ENCODE peak calls at places on chromosome 6, in nine cellular contexts. G is sigmoid colon; Y is spleen; Z is CD8-positive, alpha-beta T cell; V is astrocyte of the spinal cord; A is MCF 10A; E is epithelial cell of esophagus; C is cardiac muscle cell; O is WTC11. M is an unnamed sample.

GRCh38 chr6:6509304-6509703 is 79.2 kb upstream of the LY86 start:
- DNase-seq in Z (no peak), C (no peak), G (no peak), A (no peak), Y (no peak), E (no peak), V (no peak), O (no peak), M (no peak)

GRCh38 chr6:53461041-53461656 is 83.8 kb downstream of the GCLC start:
- DNase-seq in E (no peak), G (no peak), V (no peak), C (no peak), O (no peak), A (peak; percentile 36), Z (no peak), Y (no peak), M (no peak)

GRCh38 chr6:88702956-88703556 is 260.4 kb downstream of the RNGTT start:
- DNase-seq in O (no peak), Z (no peak), E (no peak), V (no peak), G (no peak), C (no peak), Y (no peak), A (no peak), M (no peak)

GRCh38 chr6:31763617-31763940 is 1.1 kb downstream of the SAPCD1 start:
- DNase-seq in Y (no peak), V (peak; percentile 37), G (no peak), Z (no peak), E (peak; percentile 29), C (no peak), O (peak; percentile 33), A (peak; percentile 26), M (no peak)

GRCh38 chr6:89145461-89145961 is 344 bp upstream of the PM20D2 start:
- DNase-seq in G (no peak), V (peak; percentile 41), O (no peak), Y (no peak), A (peak; percentile 43), C (no peak), E (peak; percentile 45), Z (no peak), M (no peak)

GRCh38 chr6:13428528-13429405 is 58.6 kb downstream of the GFOD1 start:
- DNase-seq in A (no peak), G (no peak), O (peak; percentile 29), C (no peak), E (no peak), V (no peak), Y (peak; percentile 75), Z (no peak), M (no peak)

GRCh38 chr6:131733376-131734016 is 22.7 kb upstream of the CTAGE9 start:
- DNase-seq in Y (no peak), Z (no peak), V (peak; percentile 96), A (peak; percentile 56), G (no peak), O (no peak), C (no peak), E (no peak), M (no peak)

GRCh38 chr6:56282391-56282790 is 35.0 kb upstream of the COL21A1 start:
- DNase-seq in V (no peak), E (no peak), Z (no peak), C (no peak), Y (no peak), G (no peak), A (no peak), O (no peak), M (no peak)

GRCh38 chr6:148239215-148239614 is 103.4 kb upstream of the SASH1 start:
- DNase-seq in V (no peak), E (peak; percentile 47), Y (no peak), G (no peak), Z (no peak), O (no peak), A (no peak), C (no peak), M (no peak)

GRCh38 chr6:148240463-148240845 is 102.2 kb upstream of the SASH1 start:
- DNase-seq in Z (no peak), G (no peak), V (peak; percentile 55), E (no peak), Y (no peak), C (no peak), A (no peak), O (no peak), M (no peak)

GRCh38 chr6:148238713-148239112 is 103.9 kb upstream of the SASH1 start:
- DNase-seq in E (no peak), Y (no peak), V (no peak), Z (no peak), G (no peak), O (no peak), C (no peak), A (no peak), M (no peak)

GRCh38 chr6:148240866-148241477 is 101.7 kb upstream of the SASH1 start:
- DNase-seq in A (no peak), Z (no peak), G (no peak), V (no peak), O (no peak), C (no peak), E (peak; percentile 11), Y (no peak), M (no peak)

DNA sequence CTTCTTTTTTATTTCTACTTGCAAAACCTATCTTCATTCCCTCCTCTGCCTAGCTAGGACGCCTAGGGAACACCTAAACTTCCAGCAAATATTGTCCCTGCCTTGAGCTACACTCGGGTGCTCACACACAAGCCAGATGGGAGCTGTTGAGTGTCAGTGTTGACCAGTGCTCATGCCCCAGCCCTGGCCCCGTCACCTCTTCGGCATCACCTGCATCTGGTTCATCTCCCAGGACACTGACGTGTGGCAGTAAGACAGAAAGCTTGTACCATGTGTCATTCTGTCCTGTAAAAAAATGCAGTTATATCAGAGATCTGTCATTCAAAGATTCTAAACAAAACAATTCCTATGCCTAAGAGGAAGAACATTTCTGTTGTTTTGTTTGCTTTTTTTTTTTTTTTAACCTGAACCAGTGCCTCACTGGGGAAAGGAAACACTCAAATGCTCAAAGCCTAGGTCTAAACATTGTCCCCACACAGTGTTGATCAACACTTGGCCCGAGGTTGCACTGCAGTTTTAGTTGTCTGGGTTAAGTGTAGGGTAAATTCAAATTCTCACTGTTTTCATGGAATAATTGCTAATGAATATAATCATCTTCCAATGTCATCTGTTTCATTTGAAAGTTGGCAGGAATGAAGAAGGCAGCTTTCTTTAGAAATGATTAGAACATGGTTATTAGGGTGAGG is 102.7 kb upstream of the SASH1 start:
- DNase-seq in Y (no peak), A (no peak), G (no peak), O (no peak), Z (no peak), C (peak; percentile 36), E (peak; percentile 12), V (no peak), M (no peak)
- TF ChIP-seq CTCF in Y (no peak), A (no peak), G (no peak), O (no peak), Z (no peak), C (no peak), E (no peak), V (no peak), M (no peak)

DNA sequence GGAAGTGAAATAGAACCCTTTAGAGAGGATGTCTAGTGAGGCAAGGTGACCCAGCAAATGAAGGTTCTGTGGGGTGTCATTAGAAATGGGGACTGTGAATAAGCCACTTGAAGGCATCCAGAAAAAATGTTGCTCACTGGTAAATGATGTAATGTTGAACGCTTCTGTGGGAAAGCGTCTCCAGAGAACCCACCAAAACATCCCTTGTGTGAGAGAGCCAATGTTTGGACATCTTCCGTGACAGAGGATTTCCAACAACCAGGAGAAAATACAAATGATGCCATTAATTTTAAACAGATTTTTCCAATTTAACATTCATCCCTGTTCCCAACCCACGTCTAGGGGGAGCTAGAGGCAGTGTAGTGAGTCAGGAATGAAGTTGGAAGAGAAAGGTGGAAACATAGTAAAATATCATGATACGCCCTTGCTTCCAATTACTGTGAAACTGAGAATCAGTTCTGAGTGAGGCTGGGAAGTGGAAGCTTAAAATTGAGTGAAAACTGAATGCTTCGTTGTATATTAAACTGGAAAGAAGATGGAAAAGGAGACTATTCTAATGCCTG is 584.2 kb downstream of the CD109 start:
- DNase-seq in O (no peak), E (no peak), G (no peak), Y (no peak), Z (no peak), A (peak; percentile 6), V (no peak), C (no peak), M (no peak)
- TF ChIP-seq CTCF in O (no peak), E (peak; percentile 31), G (no peak), Y (no peak), Z (no peak), A (peak; percentile 9), V (peak; percentile 7), C (peak; percentile 30), M (peak; percentile 24)

GRCh38 chr6:24454452-24454851 is 34.9 kb downstream of the GPLD1 start:
- DNase-seq in E (no peak), O (no peak), Z (no peak), A (no peak), C (no peak), G (no peak), V (no peak), Y (no peak), M (no peak)

GRCh38 chr6:24453921-24454320 is 35.5 kb downstream of the GPLD1 start:
- DNase-seq in Z (no peak), E (no peak), C (no peak), O (no peak), A (no peak), V (no peak), G (no peak), Y (no peak), M (no peak)

GRCh38 chr6:24451581-24452041 is 37.8 kb downstream of the GPLD1 start:
- DNase-seq in G (no peak), E (peak; percentile 33), O (no peak), Y (no peak), Z (no peak), A (no peak), V (no peak), C (no peak), M (no peak)

GRCh38 chr6:24458134-24458533 is 31.2 kb downstream of the GPLD1 start:
- DNase-seq in O (no peak), Y (no peak), C (no peak), V (no peak), G (no peak), E (peak; percentile 72), Z (no peak), A (peak; percentile 81), M (no peak)

DNA sequence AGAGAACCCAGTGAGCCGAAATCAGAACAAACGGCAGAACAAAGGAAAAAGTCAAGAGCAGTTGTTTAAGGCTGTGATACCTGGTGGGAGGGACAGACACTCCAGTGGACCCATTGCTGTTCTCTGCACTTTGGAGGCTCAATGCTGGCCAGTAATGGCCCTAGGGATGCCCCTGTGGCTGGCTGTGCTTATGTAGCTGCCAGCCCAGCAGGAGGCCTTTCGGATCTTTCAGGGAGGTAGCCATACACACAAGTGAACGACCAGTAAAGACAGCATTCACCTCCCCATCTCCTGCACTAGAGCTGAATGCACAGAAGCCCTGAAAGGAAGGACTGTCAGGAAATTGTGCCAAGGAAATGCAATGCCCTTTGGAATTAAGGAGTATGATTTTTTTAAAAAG is 34.3 kb downstream of the GPLD1 start:
- DNase-seq in G (no peak), Y (no peak), Z (no peak), E (no peak), A (no peak), V (no peak), C (no peak), O (no peak), M (no peak)
- TF ChIP-seq CTCF in G (no peak), Y (no peak), Z (no peak), E (no peak), A (no peak), V (no peak), C (no peak), O (no peak), M (no peak)

GRCh38 chr6:126123226-126123625 is 136.9 kb downstream of the TRMT11 start:
- DNase-seq in G (no peak), E (no peak), V (no peak), O (no peak), A (no peak), Y (no peak), C (peak; percentile 61), Z (no peak), M (no peak)

DNA sequence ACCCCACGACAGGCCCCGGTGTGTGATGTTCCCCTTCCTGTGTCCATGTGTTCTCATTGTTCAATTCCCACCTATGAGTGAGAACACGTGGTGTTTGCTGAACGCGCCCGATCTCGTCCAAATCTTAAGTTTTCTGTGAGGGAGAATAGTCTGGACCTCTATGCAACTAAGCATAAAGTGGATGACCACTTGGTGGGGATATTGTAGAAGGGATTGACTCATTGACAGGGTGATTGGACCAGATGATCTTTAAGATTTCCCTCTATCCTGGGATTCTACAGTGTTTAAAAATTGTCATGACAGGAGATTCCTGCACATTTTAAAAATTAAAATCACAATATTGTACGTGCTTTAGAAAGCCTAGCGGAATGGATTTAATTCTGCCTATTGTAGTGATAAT is 141.3 kb downstream of the TRMT11 start:
- DNase-seq in C (no peak), E (no peak), O (no peak), A (peak; percentile 9), G (no peak), Y (no peak), V (peak; percentile 22), Z (no peak), M (no peak)
- TF ChIP-seq CTCF in C (no peak), E (no peak), O (no peak), A (no peak), G (no peak), Y (no peak), V (peak; percentile 28), Z (no peak), M (peak; percentile 50)

M was measured in chondrocyte.